ENCODE peak calls at places on chromosomes 11 and 22, in four cellular contexts. One of them, this sample, is unnamed.

GRCh38 chr11:117862019-117862725 is 14.3 kb downstream of the FXYD6 start:
- DNase-seq in K562: no peak
- DNase-seq in SK-N-SH: no peak
- DNase-seq in H1: no peak
- DNase-seq in this sample: no peak

GRCh38 chr11:9815486-9816136 is 151.7 kb downstream of the SWAP70 start:
- DNase-seq in K562: no peak
- DNase-seq in SK-N-SH: no peak
- DNase-seq in H1: no peak
- DNase-seq in this sample: no peak

GRCh38 chr11:131614514-131615085 is 244.2 kb downstream of the NTM start:
- DNase-seq in SK-N-SH: no peak
- DNase-seq in K562: no peak
- DNase-seq in H1: no peak
- DNase-seq in this sample: no peak

GRCh38 chr11:65434667-65435179 is 12.1 kb downstream of the NEAT1 start:
- DNase-seq in K562: no peak
- DNase-seq in H1: no peak
- DNase-seq in SK-N-SH: no peak
- DNase-seq in this sample: no peak

GRCh38 chr11:30774451-30774850 is 188.3 kb upstream of the MPPED2 start:
- DNase-seq in H1: no peak
- DNase-seq in SK-N-SH: no peak
- DNase-seq in K562: no peak
- DNase-seq in this sample: no peak

GRCh38 chr11:100105605-100106358 is 581.3 kb upstream of the ARHGAP42 start:
- DNase-seq in SK-N-SH: no peak
- DNase-seq in K562: no peak
- DNase-seq in H1: no peak
- DNase-seq in this sample: no peak

GRCh38 chr11:65489706-65490310 is 9.0 kb upstream of the MALAT1 start:
- DNase-seq in H1: no peak
- DNase-seq in SK-N-SH: no peak
- DNase-seq in K562: peak; percentile 26
- DNase-seq in this sample: no peak

GRCh38 chr11:65445604-65446445 is 23.2 kb downstream of the NEAT1 start:
- DNase-seq in K562: no peak
- DNase-seq in H1: no peak
- DNase-seq in SK-N-SH: no peak
- DNase-seq in this sample: no peak

GRCh38 chr11:96082002-96082899 is 158.3 kb upstream of the MTMR2 start:
- DNase-seq in H1: no peak
- DNase-seq in K562: peak; percentile 89
- DNase-seq in SK-N-SH: peak; percentile 20
- DNase-seq in this sample: no peak

GRCh38 chr22:21698430-21699329 is 32.9 kb downstream of the PPIL2 start:
- DNase-seq in H1: no peak
- DNase-seq in SK-N-SH: no peak
- DNase-seq in K562: peak; percentile 67
- DNase-seq in this sample: peak; percentile 47

GRCh38 chr11:61294717-61295595 is at the start of gene VWCE:
- DNase-seq in K562: no peak
- DNase-seq in H1: peak; percentile 86
- DNase-seq in SK-N-SH: peak; percentile 89
- DNase-seq in this sample: peak; percentile 75

GRCh38 chr22:19882446-19883381 is 28.0 kb upstream of the GNB1L start:
- DNase-seq in K562: no peak
- DNase-seq in H1: peak; percentile 43
- DNase-seq in SK-N-SH: peak; percentile 29
- DNase-seq in this sample: peak; percentile 8

GRCh38 chr11:62823677-62824076 is 8.2 kb downstream of the STX5 start:
- DNase-seq in SK-N-SH: no peak
- DNase-seq in H1: no peak
- DNase-seq in K562: no peak
- DNase-seq in this sample: no peak

GRCh38 chr11:41328324-41328723 is 131.1 kb downstream of the LRRC4C start:
- DNase-seq in SK-N-SH: no peak
- DNase-seq in K562: no peak
- DNase-seq in H1: no peak
- DNase-seq in this sample: no peak

GRCh38 chr11:62392506-62392905 is 26.3 kb upstream of the SCGB1A1 start:
- DNase-seq in SK-N-SH: no peak
- DNase-seq in K562: no peak
- DNase-seq in H1: no peak
- DNase-seq in this sample: no peak

GRCh38 chr11:61694971-61695706 is 14.9 kb downstream of the DAGLA start:
- DNase-seq in SK-N-SH: peak; percentile 67
- DNase-seq in K562: no peak
- DNase-seq in H1: no peak
- DNase-seq in this sample: no peak

GRCh38 chr11:115745041-115745440 is 240.8 kb upstream of the CADM1 start:
- DNase-seq in H1: no peak
- DNase-seq in SK-N-SH: no peak
- DNase-seq in K562: no peak
- DNase-seq in this sample: peak; percentile 19

GRCh38 chr22:20061481-20061861 is 18.6 kb upstream of the DGCR8 start:
- DNase-seq in H1: no peak
- DNase-seq in SK-N-SH: no peak
- DNase-seq in K562: no peak
- DNase-seq in this sample: no peak

GRCh38 chr11:2791521-2792375 is 92.0 kb upstream of the KCNQ1OT1 start:
- DNase-seq in H1: peak; percentile 53
- DNase-seq in SK-N-SH: no peak
- DNase-seq in K562: no peak
- DNase-seq in this sample: peak; percentile 40

GRCh38 chr11:64607381-64608259 is 16.6 kb downstream of the SLC22A12 start:
- DNase-seq in SK-N-SH: no peak
- DNase-seq in H1: no peak
- DNase-seq in K562: no peak
- DNase-seq in this sample: no peak

GRCh38 chr11:133991101-133991500 is 34.3 kb upstream of the IGSF9B start:
- DNase-seq in H1: no peak
- DNase-seq in K562: no peak
- DNase-seq in SK-N-SH: no peak
- DNase-seq in this sample: no peak

GRCh38 chr11:48043111-48043997 is 63.0 kb downstream of the PTPRJ start:
- DNase-seq in H1: no peak
- DNase-seq in K562: no peak
- DNase-seq in SK-N-SH: no peak
- DNase-seq in this sample: no peak

GRCh38 chr11:7143908-7144307 is 55.1 kb downstream of the RBMXL2 start:
- DNase-seq in K562: peak; percentile 8
- DNase-seq in SK-N-SH: no peak
- DNase-seq in H1: no peak
- DNase-seq in this sample: no peak

GRCh38 chr22:35349704-35350538 is 31.0 kb upstream of the HMOX1 start:
- DNase-seq in H1: no peak
- DNase-seq in K562: no peak
- DNase-seq in SK-N-SH: peak; percentile 60
- DNase-seq in this sample: no peak

GRCh38 chr22:28442951-28443876 is 236.4 kb downstream of the TTC28 start:
- DNase-seq in H1: peak; percentile 54
- DNase-seq in K562: peak; percentile 20
- DNase-seq in SK-N-SH: peak; percentile 66
- DNase-seq in this sample: peak; percentile 58

GRCh38 chr11:6812391-6813005 is 13.0 kb upstream of the OR6A2 start:
- DNase-seq in SK-N-SH: peak; percentile 57
- DNase-seq in H1: no peak
- DNase-seq in K562: peak; percentile 59
- DNase-seq in this sample: peak; percentile 31

GRCh38 chr22:37163618-37164534 is 14.2 kb upstream of the IL2RB start:
- DNase-seq in H1: no peak
- DNase-seq in K562: no peak
- DNase-seq in SK-N-SH: no peak
- DNase-seq in this sample: no peak

GRCh38 chr11:133836076-133836548 is 9.2 kb downstream of the SPATA19 start:
- DNase-seq in H1: no peak
- DNase-seq in K562: no peak
- DNase-seq in SK-N-SH: no peak
- DNase-seq in this sample: no peak

GRCh38 chr11:72079776-72080325 is 491 bp downstream of the NUMA1 start:
- DNase-seq in H1: no peak
- DNase-seq in K562: peak; percentile 36
- DNase-seq in SK-N-SH: peak; percentile 80
- DNase-seq in this sample: no peak

GRCh38 chr11:6650980-6651379 is 4.6 kb downstream of the DCHS1 start:
- DNase-seq in K562: peak; percentile 82
- DNase-seq in H1: no peak
- DNase-seq in SK-N-SH: no peak
- DNase-seq in this sample: no peak

GRCh38 chr11:45664376-45665205 is 831 bp downstream of the CHST1 start:
- DNase-seq in K562: no peak
- DNase-seq in SK-N-SH: peak; percentile 79
- DNase-seq in H1: peak; percentile 62
- DNase-seq in this sample: peak; percentile 38

GRCh38 chr22:21902296-21903087 is 35.0 kb upstream of the MAPK1 start:
- DNase-seq in H1: no peak
- DNase-seq in K562: peak; percentile 30
- DNase-seq in SK-N-SH: no peak
- DNase-seq in this sample: no peak

GRCh38 chr11:31240340-31240904 is 129.1 kb downstream of the DCDC1 start:
- DNase-seq in K562: peak; percentile 68
- DNase-seq in SK-N-SH: peak; percentile 14
- DNase-seq in H1: no peak
- DNase-seq in this sample: peak; percentile 39

GRCh38 chr11:44711772-44712608 is 14.8 kb upstream of the TSPAN18 start:
- DNase-seq in K562: no peak
- DNase-seq in SK-N-SH: peak; percentile 38
- DNase-seq in H1: peak; percentile 58
- DNase-seq in this sample: no peak

GRCh38 chr11:97136067-97136466 is 746.3 kb downstream of the JRKL start:
- DNase-seq in K562: no peak
- DNase-seq in H1: no peak
- DNase-seq in SK-N-SH: no peak
- DNase-seq in this sample: no peak

GRCh38 chr22:32204211-32204855 is 540 bp downstream of the RFPL2 start:
- DNase-seq in SK-N-SH: peak; percentile 60
- DNase-seq in K562: no peak
- DNase-seq in H1: peak; percentile 71
- DNase-seq in this sample: peak; percentile 63

DNA sequence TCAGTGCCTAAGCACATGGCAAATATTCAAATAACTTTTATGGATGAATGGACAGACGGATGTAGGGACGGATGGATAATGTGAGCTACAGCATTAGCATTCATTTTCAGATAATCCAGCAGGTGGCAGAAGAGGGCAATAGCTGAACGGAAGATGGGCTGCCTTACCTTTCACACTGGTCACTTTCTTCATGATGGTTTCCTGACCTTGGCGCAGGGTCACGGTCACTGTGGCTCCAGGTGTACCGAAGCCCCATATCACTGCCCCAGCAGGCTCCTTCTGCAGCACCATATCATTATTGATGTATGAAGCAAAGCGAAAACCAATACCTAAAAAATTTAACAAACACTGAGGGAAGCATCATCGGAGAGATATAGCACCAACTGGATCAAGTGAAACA is 4.3 kb downstream of the SIAE start:
- DNase-seq in SK-N-SH: peak; percentile 73
- DNase-seq in K562: peak; percentile 78
- DNase-seq in H1: peak; percentile 57
- DNase-seq in this sample: peak; percentile 30
- TF ChIP-seq TEAD4 in SK-N-SH: no peak
- TF ChIP-seq TEAD4 in K562: no peak
- TF ChIP-seq TEAD4 in H1: no peak
- TF ChIP-seq TEAD4 in this sample: no peak

GRCh38 chr11:59614277-59615131 is 1.1 kb downstream of the OSBP start:
- DNase-seq in K562: peak; percentile 54
- DNase-seq in SK-N-SH: no peak
- DNase-seq in H1: no peak
- DNase-seq in this sample: no peak
- TF ChIP-seq TEAD4 in K562: no peak
- TF ChIP-seq TEAD4 in SK-N-SH: no peak
- TF ChIP-seq TEAD4 in H1: no peak
- TF ChIP-seq TEAD4 in this sample: no peak

GRCh38 chr22:39743955-39744752 is 149.4 kb downstream of the ENTHD1 start:
- DNase-seq in H1: no peak
- DNase-seq in SK-N-SH: no peak
- DNase-seq in K562: no peak
- DNase-seq in this sample: no peak
- TF ChIP-seq TEAD4 in H1: no peak
- TF ChIP-seq TEAD4 in SK-N-SH: no peak
- TF ChIP-seq TEAD4 in K562: no peak
- TF ChIP-seq TEAD4 in this sample: no peak

GRCh38 chr11:102603091-102603490 is 22.0 kb downstream of the MMP20 start:
- DNase-seq in SK-N-SH: no peak
- DNase-seq in K562: no peak
- DNase-seq in H1: no peak
- DNase-seq in this sample: no peak
- TF ChIP-seq TEAD4 in SK-N-SH: no peak
- TF ChIP-seq TEAD4 in K562: no peak
- TF ChIP-seq TEAD4 in H1: no peak
- TF ChIP-seq TEAD4 in this sample: no peak

GRCh38 chr22:25170426-25170980 is 29.2 kb upstream of the CRYBB3 start:
- DNase-seq in SK-N-SH: no peak
- DNase-seq in H1: no peak
- DNase-seq in K562: no peak
- DNase-seq in this sample: no peak
- TF ChIP-seq TEAD4 in SK-N-SH: no peak
- TF ChIP-seq TEAD4 in H1: no peak
- TF ChIP-seq TEAD4 in K562: no peak
- TF ChIP-seq TEAD4 in this sample: no peak

GRCh38 chr22:48884786-48885185 is 942.9 kb downstream of the BRD1 start:
- DNase-seq in H1: no peak
- DNase-seq in SK-N-SH: no peak
- DNase-seq in K562: no peak
- DNase-seq in this sample: no peak
- TF ChIP-seq TEAD4 in H1: no peak
- TF ChIP-seq TEAD4 in SK-N-SH: no peak
- TF ChIP-seq TEAD4 in K562: no peak
- TF ChIP-seq TEAD4 in this sample: no peak

GRCh38 chr11:92528051-92528450 is 303.4 kb downstream of the FAT3 start:
- DNase-seq in H1: no peak
- DNase-seq in K562: no peak
- DNase-seq in SK-N-SH: no peak
- DNase-seq in this sample: no peak
- TF ChIP-seq TEAD4 in H1: no peak
- TF ChIP-seq TEAD4 in K562: no peak
- TF ChIP-seq TEAD4 in SK-N-SH: no peak
- TF ChIP-seq TEAD4 in this sample: no peak

DNA sequence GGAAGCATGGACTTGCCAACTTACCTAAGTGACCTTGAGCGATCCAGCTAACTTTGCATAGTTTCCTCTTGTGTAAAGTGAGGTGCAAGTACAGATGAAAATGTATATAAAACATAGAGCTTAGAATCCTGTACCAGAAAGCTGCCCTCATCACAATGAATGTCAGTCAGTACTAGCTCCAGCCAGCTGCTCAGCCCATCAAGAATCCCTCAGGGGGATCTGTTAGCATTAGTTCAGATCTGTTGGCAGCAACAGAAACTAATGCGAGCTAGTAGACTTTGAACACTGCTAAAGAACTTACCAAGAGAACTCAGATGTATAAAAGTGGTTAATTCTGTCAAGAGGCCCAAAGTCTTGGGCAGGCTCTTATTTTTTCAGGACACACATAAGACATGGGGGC is 6.3 kb upstream of the C11orf91 start:
- DNase-seq in H1: no peak
- DNase-seq in K562: no peak
- DNase-seq in SK-N-SH: no peak
- DNase-seq in this sample: no peak
- TF ChIP-seq TEAD4 in H1: no peak
- TF ChIP-seq TEAD4 in K562: no peak
- TF ChIP-seq TEAD4 in SK-N-SH: no peak
- TF ChIP-seq TEAD4 in this sample: no peak

GRCh38 chr11:119092880-119093665 is 8.4 kb downstream of the HMBS start:
- DNase-seq in K562: peak; percentile 46
- DNase-seq in H1: no peak
- DNase-seq in SK-N-SH: no peak
- DNase-seq in this sample: no peak
- TF ChIP-seq TEAD4 in K562: no peak
- TF ChIP-seq TEAD4 in H1: no peak
- TF ChIP-seq TEAD4 in SK-N-SH: no peak
- TF ChIP-seq TEAD4 in this sample: no peak

This sample was measured in WTC11.